ENCODE peak calls at places on chromosomes 4 and X, in six cellular contexts. M is neural crest cell; Q is effector memory CD8-positive, alpha-beta T cell; R is AG09309; B is AG10803; C is SIG-M5. Z is an unnamed sample.

GRCh38 chr4:104795264-104795934 is 300.7 kb upstream of the CXXC4 start:
- DNase-seq in M (no peak), Q (no peak), R (no peak), B (no peak), C (no peak), Z (peak; percentile 80)

GRCh38 chrX:10098235-10098819 is 58.4 kb upstream of the CLCN4 start:
- DNase-seq in M (no peak), Q (peak; percentile 14), R (no peak), B (peak; percentile 48), C (no peak), Z (no peak)

GRCh38 chrX:111402378-111402777 is 9.6 kb downstream of the DCX start:
- DNase-seq in M (no peak), Q (no peak), R (no peak), B (no peak), C (no peak), Z (no peak)

GRCh38 chr4:75895744-75896314 is 6.4 kb downstream of the PPEF2 start:
- DNase-seq in M (no peak), Q (peak; percentile 11), R (no peak), B (peak; percentile 24), C (no peak), Z (peak; percentile 37)

GRCh38 chr4:1945492-1945891 is 63.3 kb downstream of the NELFA start:
- DNase-seq in M (no peak), Q (no peak), R (no peak), B (no peak), C (no peak), Z (peak; percentile 47)

GRCh38 chrX:1388651-1389050 is 3.3 kb downstream of the SLC25A6 start:
- DNase-seq in M (no peak), Q (no peak), R (no peak), B (no peak), C (no peak), Z (no peak)

GRCh38 chr4:168528131-168528949 is 31.5 kb downstream of the PALLD start:
- DNase-seq in M (no peak), Q (no peak), R (no peak), B (peak; percentile 76), C (no peak), Z (no peak)

GRCh38 chrX:154378059-154378798 is 866 bp upstream of the EMD start:
- DNase-seq in M (no peak), Q (peak; percentile 91), R (no peak), B (peak; percentile 59), C (no peak), Z (peak; percentile 79)

GRCh38 chr4:4871267-4872147 is 12.0 kb downstream of the MSX1 start:
- DNase-seq in M (no peak), Q (no peak), R (no peak), B (no peak), C (no peak), Z (no peak)

GRCh38 chr4:52600275-52600674 is 58.8 kb downstream of the USP46 start:
- DNase-seq in M (no peak), Q (no peak), R (no peak), B (no peak), C (no peak), Z (peak; percentile 6)

GRCh38 chrX:151982217-151982616 is 7.7 kb upstream of the GABRE start:
- DNase-seq in M (no peak), Q (no peak), R (peak; percentile 79), B (peak; percentile 85), C (no peak), Z (peak; percentile 75)

GRCh38 chrX:39519566-39520301 is 578.0 kb downstream of the BCOR start:
- DNase-seq in M (no peak), Q (no peak), R (no peak), B (no peak), C (no peak), Z (peak; percentile 8)

GRCh38 chr4:168221298-168221697 is 97.3 kb downstream of the DDX60 start:
- DNase-seq in M (no peak), Q (no peak), R (peak; percentile 4), B (peak; percentile 57), C (no peak), Z (peak; percentile 76)

GRCh38 chr4:77994194-77994721 is 62.9 kb upstream of the FRAS1 start:
- DNase-seq in M (peak; percentile 34), Q (peak; percentile 2), R (peak; percentile 13), B (peak; percentile 66), C (no peak), Z (peak; percentile 84)

GRCh38 chrX:104112326-104112951 is at the start of gene ZCCHC18:
- DNase-seq in M (peak; percentile 64), Q (peak; percentile 24), R (no peak), B (peak; percentile 29), C (no peak), Z (peak; percentile 87)

GRCh38 chrX:104721854-104722253 is 155.9 kb downstream of the IL1RAPL2 start:
- DNase-seq in M (no peak), Q (no peak), R (no peak), B (no peak), C (no peak), Z (no peak)

GRCh38 chr4:108483650-108484049 is 136.7 kb upstream of the RPL34 start:
- DNase-seq in M (no peak), Q (no peak), R (no peak), B (no peak), C (no peak), Z (no peak)

GRCh38 chrX:17474892-17475291 is 99.9 kb downstream of the NHS start:
- DNase-seq in M (no peak), Q (no peak), R (peak; percentile 27), B (peak; percentile 67), C (no peak), Z (peak; percentile 20)

Z was measured in astrocyte of the hippocampus.